ENCODE peak calls at places on chromosomes 5 and 9, in nine cellular contexts. H is SK-N-SH; E is NT2/D1; T is K562; G is stimulated activated CD4-positive, alpha-beta T cell treated with anti-CD3 and anti-CD28 coated beads, TNF-alpha, amount 100 ng/mL, for 24 hours; Y is foreskin fibroblast; L is activated CD4-positive, alpha-beta memory T cell treated with anti-CD3 and anti-CD28 coated beads, Interleukin-2, amount 10 ng/mL, durations not matched to agents 7 days and 5 days; O is activated T-helper 9 cell treated with anti-CD3 and anti-CD28 coated beads, Interleukin-2, amount 50 U/mL, for 16 hours; B is effector memory CD4-positive, alpha-beta T cell. W is an unnamed sample.

GRCh38 chr9:29211681-29212589 is 1638.7 kb upstream of the C9orf72 start:
- DNase-seq in L (no peak), H (peak; percentile 89), Y (peak; percentile 0), B (no peak), O (no peak), T (no peak), G (peak; percentile 31), E (peak; percentile 20), W (no peak)

GRCh38 chr9:99635032-99635431 is 186.7 kb upstream of the NR4A3 start:
- DNase-seq in G (no peak), O (no peak), H (no peak), L (no peak), Y (no peak), B (no peak), E (peak; percentile 1), T (no peak), W (no peak)

GRCh38 chr5:6900828-6901227 is 187.6 kb downstream of the TENT4A start:
- DNase-seq in L (no peak), Y (no peak), H (no peak), O (no peak), T (no peak), E (no peak), B (no peak), G (no peak), W (no peak)

GRCh38 chr5:68848086-68848485 is 245.7 kb upstream of the SLC30A5 start:
- DNase-seq in L (no peak), E (no peak), O (no peak), G (no peak), B (no peak), H (no peak), T (no peak), Y (peak; percentile 32), W (no peak)

GRCh38 chr5:96517294-96517693 is 84.2 kb upstream of the PCSK1 start:
- DNase-seq in T (no peak), G (no peak), B (no peak), Y (no peak), E (no peak), L (no peak), O (no peak), H (peak; percentile 16), W (no peak)

GRCh38 chr9:72529531-72529930 is 8.1 kb downstream of the TMC1 start:
- DNase-seq in Y (no peak), O (no peak), L (no peak), E (no peak), T (no peak), B (no peak), H (no peak), G (no peak), W (no peak)

GRCh38 chr9:127611796-127612790 is at the start of gene STXBP1:
- DNase-seq in T (peak; percentile 97), O (peak; percentile 82), L (peak; percentile 89), G (peak; percentile 88), E (peak; percentile 57), H (peak; percentile 98), B (peak; percentile 78), Y (peak; percentile 78), W (no peak)

GRCh38 chr9:34072868-34073590 is 24.3 kb upstream of the UBAP2 start:
- DNase-seq in B (no peak), E (no peak), G (no peak), T (no peak), Y (peak; percentile 75), L (no peak), H (no peak), O (no peak), W (peak; percentile 93)

GRCh38 chr9:88746029-88746743 is 211.2 kb downstream of the NXNL2 start:
- DNase-seq in L (no peak), G (no peak), T (no peak), Y (peak; percentile 92), E (no peak), H (no peak), B (no peak), O (no peak), W (peak; percentile 81)

GRCh38 chr5:73417307-73418035 is 31.1 kb downstream of the FOXD1 start:
- DNase-seq in Y (no peak), H (no peak), E (no peak), O (no peak), L (no peak), G (no peak), B (no peak), T (no peak), W (no peak)

GRCh38 chr9:109001275-109001676 is 12.0 kb downstream of the CTNNAL1 start:
- DNase-seq in E (no peak), Y (peak; percentile 82), G (no peak), O (no peak), H (no peak), T (no peak), B (no peak), L (no peak), W (no peak)

GRCh38 chr9:128115187-128116103 is 12.1 kb downstream of the PTGES2 start:
- DNase-seq in Y (no peak), L (no peak), T (peak; percentile 98), H (no peak), O (no peak), E (no peak), G (no peak), B (no peak), W (no peak)

GRCh38 chr9:135647897-135648296 is 8.6 kb upstream of the GLT6D1 start:
- DNase-seq in O (no peak), L (no peak), T (no peak), H (no peak), B (no peak), E (no peak), Y (no peak), G (no peak), W (no peak)

GRCh38 chr5:22577006-22577405 is 276.1 kb downstream of the CDH12 start:
- DNase-seq in E (no peak), T (no peak), G (no peak), L (no peak), H (no peak), O (no peak), B (no peak), Y (no peak), W (no peak)

GRCh38 chr5:139630855-139631254 is 17.3 kb upstream of the CXXC5 start:
- DNase-seq in G (no peak), O (no peak), H (no peak), E (no peak), L (no peak), T (no peak), B (no peak), Y (no peak), W (no peak)

W was measured in AG04450.